ENCODE peak calls at places on chromosomes 2 and 18, in four cellular contexts. Q is mammary epithelial cell, G is astrocyte, F is H7. Z is an unnamed sample. For H3K27me3, the result is how much of the 10 kb centered on the place peaks cover.

GRCh38 chr2:31286230-31286629 is 52.3 kb downstream of the EHD3 start:
- DNase-seq in Q (no peak), G (no peak), F (no peak), Z (peak)

GRCh38 chr2:235722869-235723268 is 229.0 kb downstream of the AGAP1 start:
- DNase-seq in Q (no peak), G (no peak), F (no peak), Z (no peak)

GRCh38 chr2:148052687-148053086 is 31.8 kb downstream of the MBD5 start:
- DNase-seq in Q (no peak), G (no peak), F (no peak), Z (no peak)

GRCh38 chr2:231987088-231987788 is 25.7 kb downstream of the DIS3L2 start:
- DNase-seq in Q (no peak), G (peak), F (no peak), Z (no peak)

GRCh38 chr2:102385522-102385921 is 29.9 kb downstream of the IL18R1 start:
- DNase-seq in Q (peak), G (no peak), F (no peak), Z (peak)

GRCh38 chr2:156803967-156804366 is 367.8 kb downstream of the GPD2 start:
- DNase-seq in Q (no peak), G (no peak), F (no peak), Z (no peak)

GRCh38 chr2:88350641-88351601 is 101.6 kb downstream of the FOXI3 start:
- DNase-seq in Q (peak), G (no peak), F (peak), Z (peak)

GRCh38 chr2:200028998-200029397 is 73.6 kb downstream of the MAIP1 start:
- DNase-seq in Q (no peak), G (peak), F (no peak), Z (no peak)

GRCh38 chr2:102664439-102665042 is 45.2 kb downstream of the SLC9A2 start:
- DNase-seq in Q (peak), G (peak), F (no peak), Z (peak)

GRCh38 chr2:106547516-106547915 is 60.4 kb downstream of the CD8B2 start:
- DNase-seq in Q (no peak), G (no peak), F (no peak), Z (no peak)

GRCh38 chr2:223459328-223459939 is 142.7 kb downstream of the SCG2 start:
- DNase-seq in Q (peak), G (peak), F (no peak), Z (peak)

GRCh38 chr2:222295368-222296041 is 3.3 kb downstream of the PAX3 start:
- DNase-seq in Q (no peak), G (no peak), F (peak), Z (no peak)
- H3K27me3 ChIP-seq in Q (half or more), G (half or more), F (half or more), Z (half or more)

GRCh38 chr18:57063601-57064000 is 83.3 kb upstream of the BOD1L2 start:
- DNase-seq in Q (no peak), G (no peak), F (no peak), Z (no peak)

GRCh38 chr18:57060814-57061213 is 86.1 kb upstream of the BOD1L2 start:
- DNase-seq in Q (no peak), G (no peak), F (no peak), Z (no peak)

GRCh38 chr18:57062841-57063240 is 84.0 kb upstream of the BOD1L2 start:
- DNase-seq in Q (no peak), G (no peak), F (no peak), Z (no peak)

GRCh38 chr18:57059366-57059765 is 87.5 kb upstream of the BOD1L2 start:
- DNase-seq in Q (no peak), G (no peak), F (no peak), Z (no peak)

GRCh38 chr18:57062178-57062577 is 84.7 kb upstream of the BOD1L2 start:
- DNase-seq in Q (no peak), G (no peak), F (no peak), Z (no peak)
- H3K27me3 ChIP-seq in Q (under half), G (under half), F (under half), Z (under half)

DNA sequence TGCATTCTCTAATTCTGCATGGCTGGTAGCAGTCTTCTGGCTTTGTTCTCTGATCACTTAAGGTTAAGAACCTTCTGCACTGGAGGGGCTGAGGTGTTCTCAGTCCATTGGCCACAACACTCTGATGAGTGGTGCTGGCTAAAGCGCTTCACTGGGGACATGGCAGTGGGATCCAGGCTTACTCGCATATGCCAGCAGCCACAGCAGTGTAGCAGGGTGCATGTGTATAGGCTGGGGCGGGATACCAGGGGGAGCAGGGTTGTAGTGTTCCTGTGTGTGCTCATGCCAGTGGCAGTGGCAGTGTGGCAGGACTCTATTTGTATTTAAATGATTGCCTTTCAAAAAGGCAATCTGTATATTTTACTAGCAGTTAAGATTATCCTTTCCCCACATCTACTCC is 11.1 kb upstream of the TACR1 start:
- DNase-seq in Q (no peak), G (no peak), F (no peak), Z (no peak)
- H3K27me3 ChIP-seq in Q (under half), G (under half), F (under half), Z (under half)

DNA sequence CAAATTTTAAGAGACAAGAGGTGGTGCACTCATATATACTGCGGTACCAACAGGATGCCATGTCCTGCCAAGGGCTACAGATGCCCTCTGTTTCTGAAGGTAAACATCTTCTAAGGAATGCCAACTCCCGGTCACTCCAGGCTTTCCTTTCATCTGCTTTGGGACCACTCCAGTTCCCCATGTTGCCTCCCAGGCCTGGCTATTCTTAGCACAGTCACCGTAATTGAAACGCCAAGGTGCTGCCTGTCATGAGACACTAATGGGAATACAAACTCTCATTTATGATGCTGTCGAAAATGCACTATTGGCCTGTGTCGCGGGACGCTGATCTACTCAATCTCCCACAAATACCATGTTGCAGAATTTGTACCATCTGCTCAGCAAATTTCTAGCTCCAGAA is 79.6 kb downstream of the KLF7 start:
- DNase-seq in Q (no peak), G (no peak), F (no peak), Z (no peak)
- H3K27me3 ChIP-seq in Q (under half), G (under half), F (under half), Z (under half)

GRCh38 chr2:239566162-239566994 is 165.6 kb upstream of the HDAC4 start:
- DNase-seq in Q (no peak), G (no peak), F (no peak), Z (no peak)
- H3K27me3 ChIP-seq in Q (under half), G (under half), F (under half), Z (under half)

DNA sequence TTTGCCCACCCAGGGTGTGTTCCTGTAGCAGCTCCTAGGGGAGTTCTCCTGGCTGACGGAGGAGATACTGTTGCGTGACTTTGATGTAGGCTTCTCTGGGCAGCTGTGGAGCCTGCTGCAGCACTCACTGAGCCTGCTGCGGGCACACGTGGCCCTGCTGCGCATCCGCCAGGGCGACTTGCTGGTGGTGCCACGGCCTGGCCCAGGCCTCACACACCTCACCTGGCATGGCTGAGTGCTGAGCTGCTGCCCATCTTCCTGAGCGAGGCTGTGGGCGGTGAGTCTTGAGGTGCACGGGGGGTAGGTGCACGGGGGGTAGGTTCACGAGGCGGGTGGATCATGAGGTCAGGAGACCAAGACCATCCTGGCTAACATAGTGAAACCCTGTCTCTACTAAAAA is 191.7 kb downstream of the ANKRD36C start:
- DNase-seq in Q (no peak), G (no peak), F (peak), Z (no peak)
- H3K27me3 ChIP-seq in Q (under half), G (under half), F (under half), Z (under half)

GRCh38 chr2:222426836-222427130 is 2.4 kb downstream of the SGPP2 start:
- DNase-seq in Q (no peak), G (no peak), F (no peak), Z (no peak)

GRCh38 chr2:222430071-222430470 is 5.7 kb downstream of the SGPP2 start:
- DNase-seq in Q (no peak), G (no peak), F (no peak), Z (no peak)

GRCh38 chr2:222424729-222425671 is 657 bp downstream of the SGPP2 start:
- DNase-seq in Q (no peak), G (no peak), F (peak), Z (no peak)

GRCh38 chr2:222424281-222424728 is at the start of gene SGPP2:
- DNase-seq in Q (no peak), G (no peak), F (peak), Z (no peak)

GRCh38 chr2:222427606-222428320 is 3.4 kb downstream of the SGPP2 start:
- DNase-seq in Q (peak), G (no peak), F (no peak), Z (peak)
- H3K27me3 ChIP-seq in Q (under half), G (under half), F (half or more), Z (under half)

GRCh38 chr18:47253101-47253654 is 1.7 kb upstream of the SKOR2 start:
- DNase-seq in Q (no peak), G (no peak), F (peak), Z (no peak)

GRCh38 chr18:47249602-47250001 is 1.9 kb downstream of the SKOR2 start:
- DNase-seq in Q (no peak), G (no peak), F (no peak), Z (no peak)

GRCh38 chr18:47250415-47251046 is 929 bp downstream of the SKOR2 start:
- DNase-seq in Q (no peak), G (no peak), F (peak), Z (no peak)

GRCh38 chr18:47248610-47249343 is 2.7 kb downstream of the SKOR2 start:
- DNase-seq in Q (peak), G (no peak), F (peak), Z (no peak)

DNA sequence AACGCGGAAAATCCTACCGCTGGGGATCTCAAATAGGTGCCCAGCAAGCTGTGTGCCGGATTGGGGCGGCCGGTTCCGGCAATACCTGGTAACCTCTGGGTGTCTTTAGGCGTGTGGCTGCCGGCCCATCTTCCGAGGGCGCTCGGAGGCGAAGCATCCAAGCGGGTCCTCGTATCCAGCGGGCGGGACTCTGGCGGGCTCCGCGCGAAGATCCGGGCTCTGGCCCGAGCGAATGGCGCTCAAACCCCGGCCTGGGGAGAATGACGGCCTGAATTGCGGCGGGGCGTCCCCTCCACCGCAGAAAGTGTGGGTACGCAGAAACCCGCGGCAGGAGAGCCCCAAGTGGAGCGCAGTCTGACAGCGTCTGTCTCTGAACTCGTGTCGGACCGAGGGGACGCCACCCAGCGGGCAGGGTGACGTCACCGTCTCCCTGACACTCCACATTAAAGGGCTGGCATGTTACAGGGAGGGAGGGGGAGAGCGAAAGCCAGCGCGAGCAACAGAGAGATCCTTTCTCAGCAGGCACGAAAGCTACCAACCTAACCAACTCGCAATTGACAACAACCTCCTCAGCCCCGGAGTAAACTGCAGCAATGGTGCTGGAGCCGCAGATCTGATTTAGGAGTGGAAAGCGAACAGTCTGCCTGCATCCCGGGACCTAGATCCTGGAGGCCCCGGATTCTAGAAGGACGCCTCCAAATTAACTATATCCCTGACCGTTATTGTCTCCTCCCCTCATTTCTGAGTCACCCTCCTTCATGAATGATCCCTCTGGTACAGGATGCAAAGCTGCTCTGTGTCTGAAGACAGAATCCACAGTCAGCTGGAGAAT is at the start of gene SKOR2:
- DNase-seq in Q (no peak), G (no peak), F (peak), Z (no peak)
- H3K27me3 ChIP-seq in Q (half or more), G (half or more), F (half or more), Z (under half)

GRCh38 chr18:57364460-57364859 is 12.1 kb downstream of the ST8SIA3 start:
- DNase-seq in Q (no peak), G (no peak), F (no peak), Z (no peak)

GRCh38 chr18:57372444-57372843 is 20.1 kb downstream of the ST8SIA3 start:
- DNase-seq in Q (no peak), G (no peak), F (no peak), Z (no peak)

GRCh38 chr18:57366528-57367081 is 14.2 kb downstream of the ST8SIA3 start:
- DNase-seq in Q (no peak), G (no peak), F (no peak), Z (no peak)
- H3K27me3 ChIP-seq in Q (under half), G (under half), F (under half), Z (under half)

GRCh38 chr2:127561371-127561770 is 25.9 kb downstream of the MYO7B start:
- DNase-seq in Q (no peak), G (no peak), F (no peak), Z (no peak)
- H3K27me3 ChIP-seq in Q (under half), G (under half), F (under half), Z (under half)

Z was measured in bronchial epithelial cell.